ENCODE peak calls at places on chromosomes 3 and 15, in eight cellular contexts. One of them, this sample, is unnamed.

GRCh38 chr3:148400754-148401153 is 296.9 kb upstream of the AGTR1 start:
- DNase-seq in AG09309: peak
- DNase-seq in PC-3: no peak
- DNase-seq in AG09319: no peak
- DNase-seq in cardiac fibroblast: peak
- DNase-seq in type B pancreatic cell: no peak
- DNase-seq in NB4: no peak
- DNase-seq in fibroblast of lung: peak
- DNase-seq in this sample: no peak

GRCh38 chr3:114900908-114901307 is 246.2 kb downstream of the ZBTB20 start:
- DNase-seq in AG09309: no peak
- DNase-seq in PC-3: no peak
- DNase-seq in AG09319: no peak
- DNase-seq in cardiac fibroblast: no peak
- DNase-seq in type B pancreatic cell: no peak
- DNase-seq in NB4: no peak
- DNase-seq in fibroblast of lung: no peak
- DNase-seq in this sample: no peak

GRCh38 chr15:82850242-82850591 is 40.8 kb downstream of the WHAMM start:
- DNase-seq in AG09309: no peak
- DNase-seq in PC-3: peak
- DNase-seq in AG09319: no peak
- DNase-seq in cardiac fibroblast: no peak
- DNase-seq in type B pancreatic cell: peak
- DNase-seq in NB4: no peak
- DNase-seq in fibroblast of lung: no peak
- DNase-seq in this sample: no peak

GRCh38 chr3:136893848-136894443 is 31.9 kb downstream of the NCK1 start:
- DNase-seq in AG09309: peak
- DNase-seq in PC-3: peak
- DNase-seq in AG09319: peak
- DNase-seq in cardiac fibroblast: peak
- DNase-seq in type B pancreatic cell: no peak
- DNase-seq in NB4: no peak
- DNase-seq in fibroblast of lung: peak
- DNase-seq in this sample: no peak

GRCh38 chr15:41982133-41982930 is 10.0 kb upstream of the EHD4 start:
- DNase-seq in AG09309: no peak
- DNase-seq in PC-3: no peak
- DNase-seq in AG09319: no peak
- DNase-seq in cardiac fibroblast: peak
- DNase-seq in type B pancreatic cell: peak
- DNase-seq in NB4: no peak
- DNase-seq in fibroblast of lung: no peak
- DNase-seq in this sample: no peak

GRCh38 chr3:171933441-171933840 is 90.3 kb downstream of the TMEM212 start:
- DNase-seq in AG09309: no peak
- DNase-seq in PC-3: no peak
- DNase-seq in AG09319: no peak
- DNase-seq in cardiac fibroblast: no peak
- DNase-seq in type B pancreatic cell: no peak
- DNase-seq in NB4: no peak
- DNase-seq in fibroblast of lung: no peak
- DNase-seq in this sample: no peak

GRCh38 chr3:178646205-178646604 is 110.0 kb downstream of the KCNMB2 start:
- DNase-seq in AG09309: no peak
- DNase-seq in PC-3: no peak
- DNase-seq in AG09319: no peak
- DNase-seq in cardiac fibroblast: peak
- DNase-seq in type B pancreatic cell: no peak
- DNase-seq in NB4: no peak
- DNase-seq in fibroblast of lung: no peak
- DNase-seq in this sample: no peak

GRCh38 chr3:42036483-42036823 is 54.7 kb upstream of the TRAK1 start:
- DNase-seq in AG09309: no peak
- DNase-seq in PC-3: peak
- DNase-seq in AG09319: peak
- DNase-seq in cardiac fibroblast: peak
- DNase-seq in type B pancreatic cell: no peak
- DNase-seq in NB4: no peak
- DNase-seq in fibroblast of lung: peak
- DNase-seq in this sample: no peak

GRCh38 chr15:72195101-72195511 is 2.5 kb downstream of the GRAMD2A start:
- DNase-seq in AG09309: no peak
- DNase-seq in PC-3: peak
- DNase-seq in AG09319: no peak
- DNase-seq in cardiac fibroblast: no peak
- DNase-seq in type B pancreatic cell: no peak
- DNase-seq in NB4: peak
- DNase-seq in fibroblast of lung: no peak
- DNase-seq in this sample: no peak

GRCh38 chr3:43776101-43776500 is 85.4 kb downstream of the ABHD5 start:
- DNase-seq in AG09309: no peak
- DNase-seq in PC-3: no peak
- DNase-seq in AG09319: no peak
- DNase-seq in cardiac fibroblast: no peak
- DNase-seq in type B pancreatic cell: no peak
- DNase-seq in NB4: no peak
- DNase-seq in fibroblast of lung: no peak
- DNase-seq in this sample: no peak

GRCh38 chr3:38555926-38556325 is 59.8 kb downstream of the EXOG start:
- DNase-seq in AG09309: no peak
- DNase-seq in PC-3: no peak
- DNase-seq in AG09319: no peak
- DNase-seq in cardiac fibroblast: no peak
- DNase-seq in type B pancreatic cell: peak
- DNase-seq in NB4: no peak
- DNase-seq in fibroblast of lung: no peak
- DNase-seq in this sample: no peak

GRCh38 chr3:10470666-10471336 is 34.6 kb downstream of the ATP2B2 start:
- DNase-seq in AG09309: no peak
- DNase-seq in PC-3: no peak
- DNase-seq in AG09319: no peak
- DNase-seq in cardiac fibroblast: no peak
- DNase-seq in type B pancreatic cell: no peak
- DNase-seq in NB4: no peak
- DNase-seq in fibroblast of lung: no peak
- DNase-seq in this sample: no peak

GRCh38 chr3:14403636-14404395 is 1.4 kb downstream of the SLC6A6 start:
- DNase-seq in AG09309: no peak
- DNase-seq in PC-3: peak
- DNase-seq in AG09319: no peak
- DNase-seq in cardiac fibroblast: peak
- DNase-seq in type B pancreatic cell: no peak
- DNase-seq in NB4: peak
- DNase-seq in fibroblast of lung: no peak
- DNase-seq in this sample: no peak

GRCh38 chr3:79661866-79662265 is 105.9 kb downstream of the ROBO1 start:
- DNase-seq in AG09309: no peak
- DNase-seq in PC-3: no peak
- DNase-seq in AG09319: no peak
- DNase-seq in cardiac fibroblast: no peak
- DNase-seq in type B pancreatic cell: no peak
- DNase-seq in NB4: no peak
- DNase-seq in fibroblast of lung: no peak
- DNase-seq in this sample: no peak

GRCh38 chr3:149080011-149080698 is 6.2 kb downstream of the HLTF start:
- DNase-seq in AG09309: no peak
- DNase-seq in PC-3: no peak
- DNase-seq in AG09319: no peak
- DNase-seq in cardiac fibroblast: peak
- DNase-seq in type B pancreatic cell: no peak
- DNase-seq in NB4: no peak
- DNase-seq in fibroblast of lung: no peak
- DNase-seq in this sample: no peak

GRCh38 chr3:127678611-127679533 is 6.1 kb downstream of the ABTB1 start:
- DNase-seq in AG09309: no peak
- DNase-seq in PC-3: no peak
- DNase-seq in AG09319: no peak
- DNase-seq in cardiac fibroblast: no peak
- DNase-seq in type B pancreatic cell: no peak
- DNase-seq in NB4: peak
- DNase-seq in fibroblast of lung: no peak
- DNase-seq in this sample: no peak

GRCh38 chr3:148528024-148528423 is 169.7 kb upstream of the AGTR1 start:
- DNase-seq in AG09309: no peak
- DNase-seq in PC-3: no peak
- DNase-seq in AG09319: no peak
- DNase-seq in cardiac fibroblast: peak
- DNase-seq in type B pancreatic cell: no peak
- DNase-seq in NB4: no peak
- DNase-seq in fibroblast of lung: peak
- DNase-seq in this sample: no peak

GRCh38 chr15:72685925-72686794 is at the start of the genes BBS4 and HIGD2B:
- DNase-seq in AG09309: no peak
- DNase-seq in PC-3: peak
- DNase-seq in AG09319: peak
- DNase-seq in cardiac fibroblast: peak
- DNase-seq in type B pancreatic cell: peak
- DNase-seq in NB4: peak
- DNase-seq in fibroblast of lung: peak
- DNase-seq in this sample: peak

GRCh38 chr3:46504780-46505179 is 7.0 kb downstream of the RTP3 start:
- DNase-seq in AG09309: no peak
- DNase-seq in PC-3: no peak
- DNase-seq in AG09319: no peak
- DNase-seq in cardiac fibroblast: no peak
- DNase-seq in type B pancreatic cell: no peak
- DNase-seq in NB4: no peak
- DNase-seq in fibroblast of lung: no peak
- DNase-seq in this sample: no peak

GRCh38 chr3:30934208-30934550 is 39.7 kb upstream of the GADL1 start:
- DNase-seq in AG09309: peak
- DNase-seq in PC-3: peak
- DNase-seq in AG09319: peak
- DNase-seq in cardiac fibroblast: peak
- DNase-seq in type B pancreatic cell: no peak
- DNase-seq in NB4: peak
- DNase-seq in fibroblast of lung: peak
- DNase-seq in this sample: peak

GRCh38 chr3:150528359-150528797 is 17.9 kb downstream of the SERP1 start:
- DNase-seq in AG09309: no peak
- DNase-seq in PC-3: peak
- DNase-seq in AG09319: peak
- DNase-seq in cardiac fibroblast: peak
- DNase-seq in type B pancreatic cell: no peak
- DNase-seq in NB4: peak
- DNase-seq in fibroblast of lung: peak
- DNase-seq in this sample: peak

GRCh38 chr15:51878446-51879386 is 49.3 kb downstream of the TMOD3 start:
- DNase-seq in AG09309: no peak
- DNase-seq in PC-3: peak
- DNase-seq in AG09319: peak
- DNase-seq in cardiac fibroblast: peak
- DNase-seq in type B pancreatic cell: no peak
- DNase-seq in NB4: no peak
- DNase-seq in fibroblast of lung: peak
- DNase-seq in this sample: no peak

GRCh38 chr3:121431717-121432517 is 113.9 kb downstream of the POLQ start:
- DNase-seq in AG09309: peak
- DNase-seq in PC-3: peak
- DNase-seq in AG09319: peak
- DNase-seq in cardiac fibroblast: peak
- DNase-seq in type B pancreatic cell: no peak
- DNase-seq in NB4: peak
- DNase-seq in fibroblast of lung: peak
- DNase-seq in this sample: peak

DNA sequence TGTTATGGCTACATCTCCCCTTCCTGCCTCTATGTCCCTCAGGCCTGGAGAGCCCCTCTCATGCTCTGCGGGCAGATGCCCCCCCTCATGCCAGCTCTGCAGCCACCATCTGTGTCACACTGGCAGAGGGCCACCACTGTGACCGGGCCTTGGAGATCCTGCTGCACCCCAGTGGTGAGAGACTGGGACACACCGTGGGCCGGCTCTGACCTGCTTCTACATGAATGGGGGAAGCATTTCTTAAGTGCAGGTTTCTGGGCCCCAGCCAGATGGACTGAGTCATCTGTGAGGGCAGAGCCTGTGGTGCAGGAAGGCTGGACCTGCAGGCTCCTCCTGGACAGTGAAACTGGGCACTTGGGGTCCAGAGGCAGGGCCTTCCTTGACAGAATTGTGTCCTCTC is 4.8 kb downstream of the VWA5B2 start:
- DNase-seq in AG09309: peak
- DNase-seq in PC-3: peak
- DNase-seq in AG09319: peak
- DNase-seq in cardiac fibroblast: peak
- DNase-seq in type B pancreatic cell: no peak
- DNase-seq in NB4: peak
- DNase-seq in fibroblast of lung: peak
- DNase-seq in this sample: peak
- TF ChIP-seq CTCF in AG09309: no peak
- TF ChIP-seq CTCF in PC-3: peak
- TF ChIP-seq CTCF in AG09319: no peak
- TF ChIP-seq CTCF in cardiac fibroblast: peak
- TF ChIP-seq CTCF in type B pancreatic cell: no peak
- TF ChIP-seq CTCF in NB4: no peak
- TF ChIP-seq CTCF in fibroblast of lung: no peak
- TF ChIP-seq CTCF in this sample: no peak

GRCh38 chr3:120147072-120147871 is 53.0 kb upstream of the GSK3B start:
- DNase-seq in AG09309: no peak
- DNase-seq in PC-3: peak
- DNase-seq in AG09319: no peak
- DNase-seq in cardiac fibroblast: no peak
- DNase-seq in type B pancreatic cell: no peak
- DNase-seq in NB4: peak
- DNase-seq in fibroblast of lung: no peak
- DNase-seq in this sample: peak
- TF ChIP-seq CTCF in AG09309: no peak
- TF ChIP-seq CTCF in PC-3: peak
- TF ChIP-seq CTCF in AG09319: no peak
- TF ChIP-seq CTCF in cardiac fibroblast: no peak
- TF ChIP-seq CTCF in type B pancreatic cell: no peak
- TF ChIP-seq CTCF in NB4: no peak
- TF ChIP-seq CTCF in fibroblast of lung: no peak
- TF ChIP-seq CTCF in this sample: peak

GRCh38 chr15:67832031-67832551 is 6.8 kb downstream of the SKOR1 start:
- DNase-seq in AG09309: no peak
- DNase-seq in PC-3: peak
- DNase-seq in AG09319: no peak
- DNase-seq in cardiac fibroblast: peak
- DNase-seq in type B pancreatic cell: no peak
- DNase-seq in NB4: peak
- DNase-seq in fibroblast of lung: peak
- DNase-seq in this sample: peak
- TF ChIP-seq CTCF in AG09309: peak
- TF ChIP-seq CTCF in PC-3: peak
- TF ChIP-seq CTCF in AG09319: peak
- TF ChIP-seq CTCF in cardiac fibroblast: peak
- TF ChIP-seq CTCF in type B pancreatic cell: peak
- TF ChIP-seq CTCF in NB4: peak
- TF ChIP-seq CTCF in fibroblast of lung: peak
- TF ChIP-seq CTCF in this sample: peak

DNA sequence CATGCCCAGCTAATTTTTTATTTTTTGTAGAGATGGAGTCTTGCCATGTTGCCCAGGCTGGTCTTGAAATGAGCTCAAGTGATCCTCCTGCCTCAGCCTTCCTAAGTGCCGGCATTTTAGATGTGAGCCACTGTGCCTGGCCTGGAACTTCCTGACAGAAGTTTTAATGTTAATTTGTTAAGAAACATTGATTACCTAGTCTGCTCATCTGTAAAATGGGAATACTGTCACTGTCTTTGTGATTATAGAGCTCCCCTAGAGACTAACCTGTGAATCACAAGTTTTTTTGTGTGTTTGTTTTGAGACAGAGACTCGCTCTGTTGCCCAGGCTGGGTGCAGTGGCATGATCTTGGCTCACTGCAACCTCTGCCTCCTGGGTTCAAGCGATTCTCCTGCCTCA is 4.3 kb upstream of the EIF3J start:
- DNase-seq in AG09309: no peak
- DNase-seq in PC-3: peak
- DNase-seq in AG09319: no peak
- DNase-seq in cardiac fibroblast: no peak
- DNase-seq in type B pancreatic cell: no peak
- DNase-seq in NB4: no peak
- DNase-seq in fibroblast of lung: no peak
- DNase-seq in this sample: no peak
- TF ChIP-seq CTCF in AG09309: no peak
- TF ChIP-seq CTCF in PC-3: peak
- TF ChIP-seq CTCF in AG09319: no peak
- TF ChIP-seq CTCF in cardiac fibroblast: peak
- TF ChIP-seq CTCF in type B pancreatic cell: peak
- TF ChIP-seq CTCF in NB4: peak
- TF ChIP-seq CTCF in fibroblast of lung: no peak
- TF ChIP-seq CTCF in this sample: peak

This sample was measured in GM13977.